ENCODE peak calls at places on chromosomes 4 and X, in eight cellular contexts. One of them, this sample, is unnamed.

GRCh38 chr4:184274288-184274951 is 56.7 kb upstream of the ENPP6 start:
- DNase-seq in IMR-90: no peak
- DNase-seq in fibroblast of lung: peak; percentile 25
- DNase-seq in astrocyte: no peak
- DNase-seq in adipocyte: peak; percentile 45
- DNase-seq in heart right ventricle: no peak
- DNase-seq in AG04450: no peak
- DNase-seq in right lobe of liver: no peak
- DNase-seq in this sample: no peak

GRCh38 chr4:140875751-140876389 is 119.7 kb upstream of the TBC1D9 start:
- DNase-seq in heart right ventricle: no peak
- DNase-seq in AG04450: no peak
- DNase-seq in astrocyte: no peak
- DNase-seq in right lobe of liver: no peak
- DNase-seq in adipocyte: peak; percentile 39
- DNase-seq in fibroblast of lung: no peak
- DNase-seq in IMR-90: no peak
- DNase-seq in this sample: no peak

GRCh38 chrX:17668929-17669328 is 68.4 kb upstream of the SCML1 start:
- DNase-seq in right lobe of liver: no peak
- DNase-seq in heart right ventricle: no peak
- DNase-seq in AG04450: no peak
- DNase-seq in IMR-90: no peak
- DNase-seq in adipocyte: no peak
- DNase-seq in astrocyte: no peak
- DNase-seq in fibroblast of lung: no peak
- DNase-seq in this sample: no peak

GRCh38 chrX:43380704-43381103 is 275.4 kb upstream of the MAOA start:
- DNase-seq in AG04450: no peak
- DNase-seq in right lobe of liver: no peak
- DNase-seq in heart right ventricle: no peak
- DNase-seq in adipocyte: no peak
- DNase-seq in astrocyte: no peak
- DNase-seq in fibroblast of lung: no peak
- DNase-seq in IMR-90: no peak
- DNase-seq in this sample: no peak

GRCh38 chr4:87650938-87651337 is 858 bp downstream of the DMP1 start:
- DNase-seq in IMR-90: no peak
- DNase-seq in AG04450: no peak
- DNase-seq in fibroblast of lung: no peak
- DNase-seq in adipocyte: no peak
- DNase-seq in heart right ventricle: no peak
- DNase-seq in right lobe of liver: no peak
- DNase-seq in astrocyte: no peak
- DNase-seq in this sample: no peak

GRCh38 chr4:8199594-8200301 is 658 bp downstream of the SH3TC1 start:
- DNase-seq in right lobe of liver: peak; percentile 55
- DNase-seq in heart right ventricle: no peak
- DNase-seq in IMR-90: no peak
- DNase-seq in fibroblast of lung: no peak
- DNase-seq in AG04450: no peak
- DNase-seq in astrocyte: no peak
- DNase-seq in adipocyte: no peak
- DNase-seq in this sample: no peak

GRCh38 chr4:140053185-140053584 is 100.8 kb downstream of the MAML3 start:
- DNase-seq in AG04450: no peak
- DNase-seq in astrocyte: no peak
- DNase-seq in heart right ventricle: no peak
- DNase-seq in IMR-90: no peak
- DNase-seq in right lobe of liver: no peak
- DNase-seq in fibroblast of lung: no peak
- DNase-seq in adipocyte: no peak
- DNase-seq in this sample: no peak

GRCh38 chr4:10063544-10064300 is 42.4 kb upstream of the SLC2A9 start:
- DNase-seq in IMR-90: peak; percentile 70
- DNase-seq in AG04450: peak; percentile 42
- DNase-seq in fibroblast of lung: peak; percentile 75
- DNase-seq in adipocyte: peak; percentile 23
- DNase-seq in heart right ventricle: peak; percentile 53
- DNase-seq in right lobe of liver: peak; percentile 61
- DNase-seq in astrocyte: peak; percentile 61
- DNase-seq in this sample: no peak

GRCh38 chrX:115642895-115643530 is 82.0 kb downstream of the PLS3 start:
- DNase-seq in IMR-90: peak; percentile 77
- DNase-seq in adipocyte: peak; percentile 87
- DNase-seq in right lobe of liver: no peak
- DNase-seq in heart right ventricle: no peak
- DNase-seq in astrocyte: peak; percentile 21
- DNase-seq in AG04450: peak; percentile 51
- DNase-seq in fibroblast of lung: peak; percentile 44
- DNase-seq in this sample: no peak

GRCh38 chr4:8675906-8676305 is 83.3 kb downstream of the CPZ start:
- DNase-seq in heart right ventricle: no peak
- DNase-seq in fibroblast of lung: no peak
- DNase-seq in AG04450: no peak
- DNase-seq in adipocyte: no peak
- DNase-seq in right lobe of liver: no peak
- DNase-seq in astrocyte: no peak
- DNase-seq in IMR-90: no peak
- DNase-seq in this sample: no peak

GRCh38 chr4:128384091-128384520 is 96.5 kb upstream of the PGRMC2 start:
- DNase-seq in heart right ventricle: no peak
- DNase-seq in IMR-90: peak; percentile 75
- DNase-seq in adipocyte: peak; percentile 47
- DNase-seq in right lobe of liver: no peak
- DNase-seq in fibroblast of lung: peak; percentile 89
- DNase-seq in AG04450: no peak
- DNase-seq in astrocyte: peak; percentile 87
- DNase-seq in this sample: no peak

GRCh38 chr4:98688416-98689290 is 30.2 kb upstream of the TSPAN5 start:
- DNase-seq in IMR-90: peak; percentile 70
- DNase-seq in fibroblast of lung: peak; percentile 69
- DNase-seq in right lobe of liver: no peak
- DNase-seq in astrocyte: peak; percentile 57
- DNase-seq in heart right ventricle: no peak
- DNase-seq in adipocyte: peak; percentile 66
- DNase-seq in AG04450: peak; percentile 43
- DNase-seq in this sample: no peak

GRCh38 chr4:186486172-186486571 is 69.2 kb downstream of the MTNR1A start:
- DNase-seq in astrocyte: peak; percentile 48
- DNase-seq in right lobe of liver: no peak
- DNase-seq in adipocyte: peak; percentile 10
- DNase-seq in IMR-90: peak; percentile 4
- DNase-seq in heart right ventricle: no peak
- DNase-seq in AG04450: no peak
- DNase-seq in fibroblast of lung: peak; percentile 56
- DNase-seq in this sample: no peak

GRCh38 chr4:138919094-138919936 is 96.3 kb upstream of the NOCT start:
- DNase-seq in IMR-90: peak; percentile 82
- DNase-seq in right lobe of liver: peak; percentile 66
- DNase-seq in heart right ventricle: peak; percentile 76
- DNase-seq in adipocyte: no peak
- DNase-seq in AG04450: peak; percentile 65
- DNase-seq in fibroblast of lung: peak; percentile 61
- DNase-seq in astrocyte: peak; percentile 51
- DNase-seq in this sample: peak; percentile 46

GRCh38 chr4:155245105-155245504 is 36.7 kb downstream of the NPY2R start:
- DNase-seq in adipocyte: no peak
- DNase-seq in IMR-90: no peak
- DNase-seq in fibroblast of lung: no peak
- DNase-seq in AG04450: no peak
- DNase-seq in heart right ventricle: no peak
- DNase-seq in right lobe of liver: no peak
- DNase-seq in astrocyte: no peak
- DNase-seq in this sample: no peak

GRCh38 chr4:137664055-137664405 is 131.7 kb upstream of the PCDH18 start:
- DNase-seq in right lobe of liver: no peak
- DNase-seq in fibroblast of lung: peak; percentile 69
- DNase-seq in adipocyte: peak; percentile 90
- DNase-seq in astrocyte: peak; percentile 60
- DNase-seq in AG04450: peak; percentile 78
- DNase-seq in IMR-90: peak; percentile 85
- DNase-seq in heart right ventricle: no peak
- DNase-seq in this sample: no peak

GRCh38 chrX:3195845-3196244 is 150.6 kb downstream of the MXRA5 start:
- DNase-seq in heart right ventricle: no peak
- DNase-seq in right lobe of liver: no peak
- DNase-seq in fibroblast of lung: no peak
- DNase-seq in astrocyte: no peak
- DNase-seq in adipocyte: no peak
- DNase-seq in AG04450: no peak
- DNase-seq in IMR-90: no peak
- DNase-seq in this sample: no peak

GRCh38 chr4:184941671-184942070 is 76.6 kb upstream of the HELT start:
- DNase-seq in astrocyte: no peak
- DNase-seq in IMR-90: no peak
- DNase-seq in fibroblast of lung: no peak
- DNase-seq in AG04450: no peak
- DNase-seq in adipocyte: no peak
- DNase-seq in right lobe of liver: no peak
- DNase-seq in heart right ventricle: no peak
- DNase-seq in this sample: no peak

GRCh38 chr4:139806929-139807328 is 141.3 kb downstream of the MGST2 start:
- DNase-seq in heart right ventricle: no peak
- DNase-seq in right lobe of liver: no peak
- DNase-seq in IMR-90: no peak
- DNase-seq in astrocyte: no peak
- DNase-seq in adipocyte: no peak
- DNase-seq in fibroblast of lung: no peak
- DNase-seq in AG04450: no peak
- DNase-seq in this sample: no peak

GRCh38 chr4:87014284-87014782 is 79.5 kb downstream of the AFF1 start:
- DNase-seq in adipocyte: peak; percentile 74
- DNase-seq in IMR-90: peak; percentile 39
- DNase-seq in astrocyte: peak; percentile 24
- DNase-seq in fibroblast of lung: no peak
- DNase-seq in AG04450: no peak
- DNase-seq in heart right ventricle: no peak
- DNase-seq in right lobe of liver: no peak
- DNase-seq in this sample: no peak

GRCh38 chr4:200936-201335 is 76.6 kb downstream of the ZNF718 start:
- DNase-seq in astrocyte: no peak
- DNase-seq in AG04450: no peak
- DNase-seq in right lobe of liver: no peak
- DNase-seq in IMR-90: no peak
- DNase-seq in adipocyte: no peak
- DNase-seq in fibroblast of lung: no peak
- DNase-seq in heart right ventricle: no peak
- DNase-seq in this sample: no peak
- H3K9me3 ChIP-seq in astrocyte: peaks cover 14% of the 10 kb centered on the region
- H3K9me3 ChIP-seq in AG04450: peaks cover 38% of the 10 kb centered on the region
- H3K9me3 ChIP-seq in right lobe of liver: no peaks in the 10 kb centered on the region
- H3K9me3 ChIP-seq in IMR-90: peaks cover 35% of the 10 kb centered on the region
- H3K9me3 ChIP-seq in adipocyte: peaks cover 16% of the 10 kb centered on the region
- H3K9me3 ChIP-seq in fibroblast of lung: no peaks in the 10 kb centered on the region
- H3K9me3 ChIP-seq in heart right ventricle: peaks cover 96% of the 10 kb centered on the region
- H3K9me3 ChIP-seq in this sample: peaks cover 21% of the 10 kb centered on the region

DNA sequence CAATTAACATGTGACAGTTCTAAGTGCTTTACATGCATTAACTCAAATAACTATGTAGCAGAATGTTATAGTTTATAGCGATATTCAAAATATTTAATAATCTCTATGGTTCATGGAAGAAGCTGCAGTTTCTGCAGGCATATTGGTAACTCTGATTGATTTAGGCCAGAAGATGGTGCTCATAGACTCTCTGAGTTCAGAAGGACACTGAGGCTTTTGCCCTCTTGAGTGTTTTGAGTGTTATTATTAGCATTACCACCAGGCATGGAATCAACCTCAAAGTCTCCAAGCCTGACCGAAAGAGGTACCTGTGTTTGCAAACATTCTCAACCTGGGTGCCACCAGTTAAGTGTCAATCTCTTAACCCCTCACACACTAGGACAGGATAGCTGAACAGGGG is 792.3 kb upstream of the PCDH7 start:
- DNase-seq in fibroblast of lung: no peak
- DNase-seq in IMR-90: no peak
- DNase-seq in AG04450: no peak
- DNase-seq in adipocyte: no peak
- DNase-seq in astrocyte: no peak
- DNase-seq in right lobe of liver: no peak
- DNase-seq in heart right ventricle: no peak
- DNase-seq in this sample: no peak
- H3K9me3 ChIP-seq in fibroblast of lung: no peaks in the 10 kb centered on the region
- H3K9me3 ChIP-seq in IMR-90: peaks cover 5% of the 10 kb centered on the region
- H3K9me3 ChIP-seq in AG04450: no peaks in the 10 kb centered on the region
- H3K9me3 ChIP-seq in adipocyte: no peaks in the 10 kb centered on the region
- H3K9me3 ChIP-seq in astrocyte: no peaks in the 10 kb centered on the region
- H3K9me3 ChIP-seq in right lobe of liver: no peaks in the 10 kb centered on the region
- H3K9me3 ChIP-seq in heart right ventricle: peaks cover 37% of the 10 kb centered on the region
- H3K9me3 ChIP-seq in this sample: no peaks in the 10 kb centered on the region

GRCh38 chrX:53268173-53268572 is 13.2 kb downstream of the IQSEC2 start:
- DNase-seq in IMR-90: no peak
- DNase-seq in astrocyte: no peak
- DNase-seq in adipocyte: no peak
- DNase-seq in AG04450: no peak
- DNase-seq in fibroblast of lung: no peak
- DNase-seq in heart right ventricle: no peak
- DNase-seq in right lobe of liver: no peak
- DNase-seq in this sample: no peak
- H3K9me3 ChIP-seq in IMR-90: no peaks in the 10 kb centered on the region
- H3K9me3 ChIP-seq in astrocyte: no peaks in the 10 kb centered on the region
- H3K9me3 ChIP-seq in adipocyte: no peaks in the 10 kb centered on the region
- H3K9me3 ChIP-seq in AG04450: no peaks in the 10 kb centered on the region
- H3K9me3 ChIP-seq in fibroblast of lung: no peaks in the 10 kb centered on the region
- H3K9me3 ChIP-seq in heart right ventricle: no peaks in the 10 kb centered on the region
- H3K9me3 ChIP-seq in right lobe of liver: no peaks in the 10 kb centered on the region
- H3K9me3 ChIP-seq in this sample: no peaks in the 10 kb centered on the region

DNA sequence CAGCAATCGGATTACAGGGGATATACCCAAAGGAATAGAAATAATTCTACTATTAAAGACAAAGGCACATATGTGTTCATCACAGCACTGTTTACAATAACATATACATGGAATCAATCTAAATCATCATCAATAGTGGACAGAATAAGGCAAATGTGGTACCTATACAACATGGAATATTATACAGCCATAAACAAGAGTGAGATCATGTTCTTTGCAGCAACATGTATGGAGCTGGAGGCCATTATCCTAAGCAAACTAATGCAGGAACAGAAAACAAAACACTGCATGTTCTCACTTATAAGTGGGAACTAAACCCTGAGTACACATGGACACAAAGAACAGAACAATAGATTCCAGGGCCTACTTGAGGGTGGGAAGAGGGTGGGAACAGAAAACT is 163.2 kb downstream of the CFAP299 start:
- DNase-seq in IMR-90: no peak
- DNase-seq in astrocyte: no peak
- DNase-seq in heart right ventricle: no peak
- DNase-seq in AG04450: no peak
- DNase-seq in fibroblast of lung: no peak
- DNase-seq in right lobe of liver: no peak
- DNase-seq in adipocyte: no peak
- DNase-seq in this sample: no peak
- H3K9me3 ChIP-seq in IMR-90: no peaks in the 10 kb centered on the region
- H3K9me3 ChIP-seq in astrocyte: no peaks in the 10 kb centered on the region
- H3K9me3 ChIP-seq in heart right ventricle: peaks cover 14% of the 10 kb centered on the region
- H3K9me3 ChIP-seq in AG04450: no peaks in the 10 kb centered on the region
- H3K9me3 ChIP-seq in fibroblast of lung: no peaks in the 10 kb centered on the region
- H3K9me3 ChIP-seq in right lobe of liver: no peaks in the 10 kb centered on the region
- H3K9me3 ChIP-seq in adipocyte: no peaks in the 10 kb centered on the region
- H3K9me3 ChIP-seq in this sample: no peaks in the 10 kb centered on the region